ENCODE peak calls at places on chromosomes 16 and 17, in six cellular contexts. C is H1, J is SK-N-SH, I is K562, W is GM12878, F is HepG2. Z is an unnamed sample.

GRCh38 chr17:80791758-80792284 is 199.8 kb upstream of the CHMP6 start:
- DNase-seq in C (no peak), J (no peak), I (peak), W (no peak), F (peak), Z (peak)

GRCh38 chr17:69761767-69762321 is 313.2 kb upstream of the KCNJ16 start:
- DNase-seq in C (no peak), J (no peak), I (no peak), W (no peak), F (peak), Z (peak)

GRCh38 chr16:82229800-82230619 is 60.0 kb upstream of the MPHOSPH6 start:
- DNase-seq in C (peak), J (peak), I (peak), W (peak), F (peak), Z (peak)

GRCh38 chr17:61380836-61381525 is 18.7 kb upstream of the TBX2 start:
- DNase-seq in C (no peak), J (peak), I (no peak), W (no peak), F (no peak), Z (no peak)

GRCh38 chr17:12789075-12789975 is at the start of gene ARHGAP44:
- DNase-seq in C (peak), J (peak), I (peak), W (no peak), F (peak), Z (peak)

GRCh38 chr16:57028086-57028485 is 38.7 kb downstream of the NLRC5 start:
- DNase-seq in C (no peak), J (no peak), I (no peak), W (no peak), F (no peak), Z (no peak)

GRCh38 chr16:17313085-17313611 is 157.6 kb downstream of the XYLT1 start:
- DNase-seq in C (no peak), J (peak), I (no peak), W (no peak), F (no peak), Z (no peak)

GRCh38 chr17:79537061-79537460 is 73.8 kb downstream of the RBFOX3 start:
- DNase-seq in C (no peak), J (no peak), I (no peak), W (no peak), F (no peak), Z (no peak)

GRCh38 chr17:74960739-74961342 is 11.7 kb downstream of the HID1 start:
- DNase-seq in C (peak), J (no peak), I (peak), W (no peak), F (peak), Z (peak)

GRCh38 chr17:43768382-43768781 is 9.8 kb upstream of the SOST start:
- DNase-seq in C (no peak), J (no peak), I (no peak), W (no peak), F (no peak), Z (no peak)

GRCh38 chr16:12268602-12269001 is 292.1 kb downstream of the SNX29 start:
- DNase-seq in C (no peak), J (no peak), I (no peak), W (no peak), F (no peak), Z (no peak)

GRCh38 chr17:64218066-64218465 is 45.0 kb downstream of the TEX2 start:
- DNase-seq in C (no peak), J (no peak), I (no peak), W (peak), F (no peak), Z (no peak)

GRCh38 chr17:62064029-62064790 is 868 bp downstream of the MED13 start:
- DNase-seq in C (no peak), J (no peak), I (no peak), W (no peak), F (no peak), Z (no peak)

GRCh38 chr16:18984425-18985005 is 781 bp downstream of the TMC7 start:
- DNase-seq in C (no peak), J (no peak), I (no peak), W (no peak), F (no peak), Z (no peak)

GRCh38 chr17:37447641-37448040 is 41.0 kb downstream of the TADA2A start:
- DNase-seq in C (no peak), J (no peak), I (no peak), W (no peak), F (no peak), Z (no peak)

GRCh38 chr17:57650548-57650947 is 94.6 kb downstream of the CCDC182 start:
- DNase-seq in C (no peak), J (no peak), I (no peak), W (no peak), F (no peak), Z (no peak)

GRCh38 chr16:88497561-88498420 is 44.7 kb downstream of the ZFPM1 start:
- DNase-seq in C (no peak), J (no peak), I (peak), W (no peak), F (no peak), Z (no peak)

GRCh38 chr16:31455601-31456314 is 3.5 kb upstream of the ARMC5 start:
- DNase-seq in C (no peak), J (peak), I (peak), W (no peak), F (no peak), Z (peak)

GRCh38 chr17:28338056-28338768 is 2.7 kb downstream of the TNFAIP1 start:
- DNase-seq in C (no peak), J (no peak), I (no peak), W (no peak), F (no peak), Z (no peak)

GRCh38 chr16:67092227-67092626 is 17.5 kb upstream of the PHAF1 start:
- DNase-seq in C (no peak), J (no peak), I (no peak), W (no peak), F (no peak), Z (no peak)

GRCh38 chr17:46977348-46977747 is 1.7 kb downstream of the RPRML start:
- DNase-seq in C (peak), J (peak), I (peak), W (no peak), F (peak), Z (peak)

GRCh38 chr16:1002399-1003161 is 21.0 kb downstream of the SOX8 start:
- DNase-seq in C (no peak), J (no peak), I (peak), W (no peak), F (peak), Z (peak)

GRCh38 chr17:80427366-80428282 is 12.7 kb downstream of the ENDOV start:
- DNase-seq in C (no peak), J (peak), I (no peak), W (no peak), F (no peak), Z (no peak)

GRCh38 chr16:86396918-86397317 is 113.4 kb upstream of the FOXF1 start:
- DNase-seq in C (no peak), J (no peak), I (no peak), W (no peak), F (no peak), Z (no peak)

GRCh38 chr17:78019367-78019975 is 61.0 kb downstream of the TNRC6C start:
- DNase-seq in C (no peak), J (peak), I (peak), W (peak), F (peak), Z (no peak)

GRCh38 chr17:10772425-10773380 is 31.2 kb downstream of the TMEM238L start:
- DNase-seq in C (peak), J (no peak), I (peak), W (no peak), F (peak), Z (peak)

GRCh38 chr16:52547001-52547833 is at the start of gene TOX3:
- DNase-seq in C (no peak), J (peak), I (no peak), W (no peak), F (no peak), Z (no peak)

GRCh38 chr16:15970202-15970601 is 20.8 kb downstream of the ABCC1 start:
- DNase-seq in C (peak), J (no peak), I (peak), W (no peak), F (peak), Z (no peak)

GRCh38 chr16:74107795-74108610 is 188.6 kb upstream of the PSMD7 start:
- DNase-seq in C (peak), J (no peak), I (peak), W (peak), F (peak), Z (peak)

GRCh38 chr17:65177901-65178300 is 40.7 kb downstream of the RGS9 start:
- DNase-seq in C (no peak), J (no peak), I (no peak), W (no peak), F (no peak), Z (no peak)

GRCh38 chr17:63665527-63666214 is 34.3 kb downstream of the LIMD2 start:
- DNase-seq in C (no peak), J (no peak), I (no peak), W (peak), F (no peak), Z (no peak)

GRCh38 chr16:17053536-17054160 is 417.1 kb downstream of the XYLT1 start:
- DNase-seq in C (no peak), J (no peak), I (no peak), W (no peak), F (no peak), Z (no peak)

GRCh38 chr16:22077700-22078313 is 14.5 kb upstream of the VWA3A start:
- DNase-seq in C (no peak), J (peak), I (peak), W (no peak), F (peak), Z (peak)

GRCh38 chr17:61459434-61459809 is 7.2 kb downstream of the TBX4 start:
- DNase-seq in C (no peak), J (no peak), I (no peak), W (no peak), F (no peak), Z (no peak)

GRCh38 chr16:22194707-22195444 is 11.2 kb upstream of the EEF2K start:
- DNase-seq in C (no peak), J (no peak), I (no peak), W (peak), F (no peak), Z (no peak)

GRCh38 chr16:89847930-89848297 is 19.6 kb downstream of the SPIRE2 start:
- DNase-seq in C (no peak), J (no peak), I (no peak), W (no peak), F (no peak), Z (no peak)

GRCh38 chr16:46896314-46896968 is 12.3 kb downstream of the GPT2 start:
- DNase-seq in C (no peak), J (peak), I (no peak), W (no peak), F (no peak), Z (no peak)

DNA sequence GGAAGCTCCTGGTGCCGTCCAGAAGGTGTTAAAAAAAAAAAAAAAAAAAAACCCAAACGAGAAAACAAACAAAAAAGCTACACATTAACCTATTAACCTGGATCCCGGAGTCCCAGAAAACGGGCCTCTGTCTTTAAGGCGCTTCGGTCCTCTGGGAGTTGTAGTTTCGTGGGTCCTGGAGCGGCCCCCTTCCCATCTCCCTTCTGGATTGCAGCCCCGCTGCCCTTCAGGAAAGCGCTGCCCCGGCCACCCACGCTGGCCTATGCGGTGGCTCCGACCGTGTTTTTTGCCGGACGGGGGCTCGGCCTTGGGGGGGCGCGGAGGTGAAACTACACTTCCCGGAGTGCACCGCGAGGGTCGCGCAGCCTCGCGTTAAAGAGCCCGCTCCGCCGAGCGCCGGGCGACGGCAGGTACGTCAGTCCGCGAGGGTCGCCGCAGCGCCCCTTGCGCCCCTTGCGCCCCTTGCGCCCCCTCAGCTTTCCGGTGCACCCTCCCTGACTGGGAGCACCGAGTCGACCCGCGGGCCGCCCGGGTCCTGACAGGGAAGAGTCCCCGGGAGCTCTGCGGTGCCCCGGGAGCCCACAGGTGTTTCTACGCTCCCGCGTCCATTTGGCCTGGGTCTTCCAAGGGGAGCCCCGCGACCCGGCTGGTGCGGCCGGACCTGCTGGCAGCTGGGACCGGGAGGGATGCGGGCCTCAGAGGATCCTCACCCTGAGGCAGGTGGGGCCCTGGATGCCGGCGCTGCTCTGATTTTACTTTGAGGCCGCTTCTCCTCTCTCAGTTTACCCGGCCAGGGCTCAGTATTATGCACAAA is at the start of gene FCSK:
- DNase-seq in C (no peak), J (peak), I (peak), W (no peak), F (peak), Z (peak)
- TF ChIP-seq RAD21 in C (no peak), J (peak), I (no peak), W (no peak), F (peak), Z (no peak)

GRCh38 chr16:71402674-71403073 is 39.2 kb downstream of the TLE7 start:
- DNase-seq in C (no peak), J (no peak), I (no peak), W (no peak), F (no peak), Z (no peak)
- TF ChIP-seq EP300 in C (no peak), J (no peak), I (no peak), W (no peak), F (no peak), Z (no peak)

GRCh38 chr17:42676424-42677011 is at the start of gene PLEKHH3:
- DNase-seq in C (no peak), J (no peak), I (no peak), W (no peak), F (no peak), Z (no peak)

GRCh38 chr17:42675348-42675983 is 1.3 kb downstream of the PLEKHH3 start:
- DNase-seq in C (no peak), J (peak), I (peak), W (no peak), F (no peak), Z (no peak)

GRCh38 chr17:42677012-42677857 is 441 bp upstream of the PLEKHH3 start:
- DNase-seq in C (peak), J (peak), I (peak), W (peak), F (peak), Z (peak)

GRCh38 chr17:42674755-42675347 is 1.9 kb downstream of the PLEKHH3 start:
- DNase-seq in C (no peak), J (no peak), I (no peak), W (no peak), F (no peak), Z (no peak)

DNA sequence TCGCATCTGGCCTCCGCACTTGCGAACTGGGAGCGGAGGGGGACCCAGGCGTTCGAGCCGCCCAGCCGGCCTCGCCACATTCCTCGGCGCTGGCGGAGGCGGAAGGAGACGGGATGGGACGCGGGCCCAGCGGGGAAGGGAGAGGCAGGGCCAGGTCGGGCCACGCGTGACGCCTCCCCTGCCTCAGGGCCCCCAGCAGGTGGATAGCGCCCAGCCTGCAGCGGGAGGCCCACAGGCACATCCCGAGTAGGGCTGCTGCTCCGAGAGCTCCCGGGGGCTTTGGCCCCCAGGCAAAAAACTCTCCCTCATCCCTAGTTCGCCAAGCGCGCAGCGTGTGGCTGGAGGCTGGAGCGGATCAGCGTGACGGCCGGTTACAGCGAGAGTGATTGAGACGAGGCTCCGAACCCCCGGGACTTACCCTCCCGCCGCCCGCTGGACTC is 790 bp downstream of the PLEKHH3 start:
- DNase-seq in C (no peak), J (peak), I (peak), W (no peak), F (no peak), Z (peak)
- TF ChIP-seq RAD21 in C (no peak), J (no peak), I (no peak), W (no peak), F (no peak), Z (no peak)

GRCh38 chr17:50051082-50051576 is 4.8 kb upstream of the ITGA3 start:
- DNase-seq in C (no peak), J (no peak), I (peak), W (no peak), F (no peak), Z (peak)
- TF ChIP-seq EP300 in C (no peak), J (peak), I (peak), W (no peak), F (no peak), Z (peak)